ENCODE peak calls at places on chromosome 1, in ten cellular contexts. One of them, this sample, is unnamed.

GRCh38 chr1:163056832-163057231 is 12.3 kb upstream of the RGS4 start:
- DNase-seq in HepG2: no peak
- DNase-seq in stomach: no peak
- DNase-seq in body of pancreas: no peak
- DNase-seq in spleen: no peak
- DNase-seq in adrenal gland: no peak
- DNase-seq in ovary: no peak
- DNase-seq in transverse colon: no peak
- DNase-seq in HCT116: no peak
- DNase-seq in heart left ventricle: no peak
- DNase-seq in this sample: no peak

GRCh38 chr1:195562074-195562473 is 1046.2 kb downstream of the KCNT2 start:
- DNase-seq in HepG2: no peak
- DNase-seq in stomach: no peak
- DNase-seq in body of pancreas: no peak
- DNase-seq in spleen: no peak
- DNase-seq in adrenal gland: no peak
- DNase-seq in ovary: no peak
- DNase-seq in transverse colon: no peak
- DNase-seq in HCT116: no peak
- DNase-seq in heart left ventricle: no peak
- DNase-seq in this sample: no peak

GRCh38 chr1:24878775-24879742 is 51.0 kb downstream of the RUNX3 start:
- DNase-seq in HepG2: peak; percentile 51
- DNase-seq in stomach: peak; percentile 19
- DNase-seq in body of pancreas: no peak
- DNase-seq in spleen: no peak
- DNase-seq in adrenal gland: no peak
- DNase-seq in ovary: no peak
- DNase-seq in transverse colon: no peak
- DNase-seq in HCT116: no peak
- DNase-seq in heart left ventricle: no peak
- DNase-seq in this sample: no peak

GRCh38 chr1:54834007-54834541 is 33.0 kb upstream of the TTC22 start:
- DNase-seq in HepG2: no peak
- DNase-seq in stomach: no peak
- DNase-seq in body of pancreas: no peak
- DNase-seq in spleen: no peak
- DNase-seq in adrenal gland: no peak
- DNase-seq in ovary: no peak
- DNase-seq in transverse colon: no peak
- DNase-seq in HCT116: no peak
- DNase-seq in heart left ventricle: no peak
- DNase-seq in this sample: no peak

GRCh38 chr1:186099362-186100064 is 275.5 kb downstream of the TPR start:
- DNase-seq in HepG2: no peak
- DNase-seq in stomach: no peak
- DNase-seq in body of pancreas: no peak
- DNase-seq in spleen: no peak
- DNase-seq in adrenal gland: no peak
- DNase-seq in ovary: no peak
- DNase-seq in transverse colon: no peak
- DNase-seq in HCT116: no peak
- DNase-seq in heart left ventricle: no peak
- DNase-seq in this sample: no peak

GRCh38 chr1:178607718-178608408 is 95.0 kb downstream of the TEX35 start:
- DNase-seq in HepG2: no peak
- DNase-seq in stomach: no peak
- DNase-seq in body of pancreas: no peak
- DNase-seq in spleen: no peak
- DNase-seq in adrenal gland: no peak
- DNase-seq in ovary: no peak
- DNase-seq in transverse colon: no peak
- DNase-seq in HCT116: no peak
- DNase-seq in heart left ventricle: no peak
- DNase-seq in this sample: no peak

GRCh38 chr1:224497714-224498573 is 63.3 kb upstream of the WDR26 start:
- DNase-seq in HepG2: no peak
- DNase-seq in stomach: peak; percentile 36
- DNase-seq in body of pancreas: peak; percentile 38
- DNase-seq in spleen: no peak
- DNase-seq in adrenal gland: peak; percentile 54
- DNase-seq in ovary: no peak
- DNase-seq in transverse colon: no peak
- DNase-seq in HCT116: no peak
- DNase-seq in heart left ventricle: peak; percentile 49
- DNase-seq in this sample: peak; percentile 57

GRCh38 chr1:3674100-3675094 is 22.1 kb downstream of the TP73 start:
- DNase-seq in HepG2: no peak
- DNase-seq in stomach: no peak
- DNase-seq in body of pancreas: peak; percentile 55
- DNase-seq in spleen: peak; percentile 76
- DNase-seq in adrenal gland: no peak
- DNase-seq in ovary: no peak
- DNase-seq in transverse colon: no peak
- DNase-seq in HCT116: no peak
- DNase-seq in heart left ventricle: no peak
- DNase-seq in this sample: no peak

GRCh38 chr1:45299981-45300668 is 26.6 kb upstream of the HPDL start:
- DNase-seq in HepG2: peak; percentile 80
- DNase-seq in stomach: peak; percentile 43
- DNase-seq in body of pancreas: peak; percentile 61
- DNase-seq in spleen: no peak
- DNase-seq in adrenal gland: peak; percentile 69
- DNase-seq in ovary: peak; percentile 49
- DNase-seq in transverse colon: peak; percentile 31
- DNase-seq in HCT116: peak; percentile 51
- DNase-seq in heart left ventricle: no peak
- DNase-seq in this sample: peak; percentile 42

GRCh38 chr1:228488107-228488817 is 1.1 kb downstream of the RNF187 start:
- DNase-seq in HepG2: no peak
- DNase-seq in stomach: no peak
- DNase-seq in body of pancreas: no peak
- DNase-seq in spleen: peak; percentile 82
- DNase-seq in adrenal gland: no peak
- DNase-seq in ovary: peak; percentile 55
- DNase-seq in transverse colon: no peak
- DNase-seq in HCT116: no peak
- DNase-seq in heart left ventricle: no peak
- DNase-seq in this sample: no peak

GRCh38 chr1:201436461-201436860 is 14.9 kb upstream of the TNNI1 start:
- DNase-seq in HepG2: peak; percentile 36
- DNase-seq in stomach: no peak
- DNase-seq in body of pancreas: no peak
- DNase-seq in spleen: no peak
- DNase-seq in adrenal gland: no peak
- DNase-seq in ovary: no peak
- DNase-seq in transverse colon: no peak
- DNase-seq in HCT116: peak; percentile 56
- DNase-seq in heart left ventricle: no peak
- DNase-seq in this sample: no peak

GRCh38 chr1:8816831-8817412 is 518 bp downstream of the RERE start:
- DNase-seq in HepG2: no peak
- DNase-seq in stomach: peak; percentile 27
- DNase-seq in body of pancreas: peak; percentile 20
- DNase-seq in spleen: peak; percentile 86
- DNase-seq in adrenal gland: peak; percentile 39
- DNase-seq in ovary: peak; percentile 58
- DNase-seq in transverse colon: peak; percentile 42
- DNase-seq in HCT116: no peak
- DNase-seq in heart left ventricle: peak; percentile 38
- DNase-seq in this sample: no peak
- TF ChIP-seq POLR2A in HepG2: no peak
- TF ChIP-seq POLR2A in stomach: no peak
- TF ChIP-seq POLR2A in body of pancreas: no peak
- TF ChIP-seq POLR2A in spleen: no peak
- TF ChIP-seq POLR2A in adrenal gland: no peak
- TF ChIP-seq POLR2A in ovary: no peak
- TF ChIP-seq POLR2A in transverse colon: no peak
- TF ChIP-seq POLR2A in HCT116: no peak
- TF ChIP-seq POLR2A in heart left ventricle: no peak
- TF ChIP-seq POLR2A in this sample: no peak

DNA sequence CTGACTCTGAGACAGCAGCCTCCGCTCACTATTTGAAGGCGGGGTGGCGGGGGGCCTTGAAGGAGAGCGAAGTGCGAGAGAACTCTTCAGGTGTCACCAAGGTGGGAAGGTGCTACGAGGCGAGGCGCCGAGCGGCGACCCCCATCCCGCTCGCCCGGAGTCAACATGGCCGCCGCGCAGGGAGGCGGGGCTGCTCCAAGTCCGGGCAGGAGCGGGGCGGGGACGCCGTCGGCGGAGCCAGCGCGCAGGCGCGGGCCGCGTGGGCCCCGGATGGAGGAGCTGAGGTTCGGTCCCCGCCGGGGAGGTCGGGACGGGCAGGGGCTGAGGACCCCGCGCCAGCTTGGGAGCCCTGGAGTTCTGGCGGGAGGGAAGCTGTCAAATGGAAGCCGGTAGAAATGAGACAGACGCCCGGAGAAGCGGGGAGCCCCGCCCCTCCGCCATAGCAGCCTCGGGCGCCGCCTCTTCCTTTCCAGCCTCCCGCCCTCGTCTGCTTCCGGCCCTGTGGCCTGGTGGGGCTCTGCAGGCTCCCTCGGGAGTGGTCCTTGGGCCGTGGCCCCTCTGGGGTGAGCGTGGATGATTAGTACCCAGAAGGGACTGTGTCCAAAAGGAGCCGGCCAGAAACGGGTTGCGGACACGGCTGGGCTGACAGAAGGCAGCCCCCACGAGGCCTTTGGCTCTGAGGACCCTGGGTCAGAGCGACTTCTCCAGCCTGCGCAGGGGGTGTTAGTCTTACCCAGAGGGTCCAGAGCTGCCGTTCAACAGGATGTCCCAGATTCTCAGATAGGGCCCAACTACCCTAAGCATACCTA is at the start of gene PIGV:
- DNase-seq in HepG2: peak; percentile 64
- DNase-seq in stomach: peak; percentile 89
- DNase-seq in body of pancreas: peak; percentile 87
- DNase-seq in spleen: peak; percentile 97
- DNase-seq in adrenal gland: peak; percentile 90
- DNase-seq in ovary: peak; percentile 94
- DNase-seq in transverse colon: peak; percentile 90
- DNase-seq in HCT116: peak; percentile 55
- DNase-seq in heart left ventricle: peak; percentile 90
- DNase-seq in this sample: no peak
- TF ChIP-seq POLR2A in HepG2: peak; percentile 52
- TF ChIP-seq POLR2A in stomach: peak; percentile 50
- TF ChIP-seq POLR2A in body of pancreas: peak; percentile 83
- TF ChIP-seq POLR2A in spleen: no peak
- TF ChIP-seq POLR2A in adrenal gland: peak; percentile 47
- TF ChIP-seq POLR2A in ovary: peak; percentile 84
- TF ChIP-seq POLR2A in transverse colon: peak; percentile 81
- TF ChIP-seq POLR2A in HCT116: no peak
- TF ChIP-seq POLR2A in heart left ventricle: no peak
- TF ChIP-seq POLR2A in this sample: peak; percentile 15

DNA sequence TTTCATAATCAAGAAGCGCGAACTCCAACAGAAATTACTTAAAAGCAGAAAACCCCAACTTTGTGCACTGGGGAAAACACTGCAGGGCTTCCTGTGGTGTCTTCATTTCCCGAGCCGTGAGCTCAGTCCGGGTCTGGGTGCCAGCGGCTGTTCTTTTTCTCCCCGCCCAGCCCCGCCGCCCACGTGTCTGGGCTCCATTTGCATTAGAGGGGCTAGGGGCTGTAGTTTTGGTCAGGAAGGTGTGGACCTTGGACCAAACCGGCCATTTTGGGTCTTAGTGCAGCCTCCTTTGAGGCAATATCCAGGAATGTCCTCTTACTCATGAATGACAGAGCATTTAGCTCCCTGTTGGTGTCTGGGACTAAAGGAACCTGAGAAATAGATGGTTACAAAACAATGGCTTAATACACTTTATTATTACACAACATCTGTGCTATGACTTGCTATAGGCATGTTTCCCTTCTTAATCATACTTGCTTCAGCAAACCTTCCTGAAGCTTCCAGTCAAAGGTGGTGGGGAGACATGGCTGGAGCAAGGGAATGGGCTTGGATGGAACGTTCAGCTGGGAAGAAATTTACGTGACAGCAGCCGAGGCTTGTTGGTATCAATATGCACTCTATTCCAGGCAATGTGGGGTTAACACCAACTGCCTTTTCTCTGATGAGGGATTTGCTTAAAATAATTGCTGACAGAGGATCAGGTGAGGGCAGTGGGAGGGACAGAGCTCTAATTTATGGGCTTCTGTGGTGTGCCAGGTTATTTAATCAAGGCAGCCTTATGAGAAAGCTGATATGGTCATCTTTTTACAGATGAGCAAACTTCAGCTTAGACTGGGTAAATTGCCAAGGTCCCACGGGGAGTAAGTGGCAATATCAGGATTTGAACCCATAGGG is 1.1 kb downstream of the AGTRAP start:
- DNase-seq in HepG2: peak; percentile 65
- DNase-seq in stomach: peak; percentile 55
- DNase-seq in body of pancreas: peak; percentile 64
- DNase-seq in spleen: peak; percentile 88
- DNase-seq in adrenal gland: peak; percentile 55
- DNase-seq in ovary: peak; percentile 64
- DNase-seq in transverse colon: peak; percentile 47
- DNase-seq in HCT116: no peak
- DNase-seq in heart left ventricle: peak; percentile 80
- DNase-seq in this sample: peak; percentile 26
- TF ChIP-seq POLR2A in HepG2: peak; percentile 23
- TF ChIP-seq POLR2A in stomach: no peak
- TF ChIP-seq POLR2A in body of pancreas: no peak
- TF ChIP-seq POLR2A in spleen: no peak
- TF ChIP-seq POLR2A in adrenal gland: no peak
- TF ChIP-seq POLR2A in ovary: peak; percentile 9
- TF ChIP-seq POLR2A in transverse colon: no peak
- TF ChIP-seq POLR2A in HCT116: no peak
- TF ChIP-seq POLR2A in heart left ventricle: no peak
- TF ChIP-seq POLR2A in this sample: no peak

DNA sequence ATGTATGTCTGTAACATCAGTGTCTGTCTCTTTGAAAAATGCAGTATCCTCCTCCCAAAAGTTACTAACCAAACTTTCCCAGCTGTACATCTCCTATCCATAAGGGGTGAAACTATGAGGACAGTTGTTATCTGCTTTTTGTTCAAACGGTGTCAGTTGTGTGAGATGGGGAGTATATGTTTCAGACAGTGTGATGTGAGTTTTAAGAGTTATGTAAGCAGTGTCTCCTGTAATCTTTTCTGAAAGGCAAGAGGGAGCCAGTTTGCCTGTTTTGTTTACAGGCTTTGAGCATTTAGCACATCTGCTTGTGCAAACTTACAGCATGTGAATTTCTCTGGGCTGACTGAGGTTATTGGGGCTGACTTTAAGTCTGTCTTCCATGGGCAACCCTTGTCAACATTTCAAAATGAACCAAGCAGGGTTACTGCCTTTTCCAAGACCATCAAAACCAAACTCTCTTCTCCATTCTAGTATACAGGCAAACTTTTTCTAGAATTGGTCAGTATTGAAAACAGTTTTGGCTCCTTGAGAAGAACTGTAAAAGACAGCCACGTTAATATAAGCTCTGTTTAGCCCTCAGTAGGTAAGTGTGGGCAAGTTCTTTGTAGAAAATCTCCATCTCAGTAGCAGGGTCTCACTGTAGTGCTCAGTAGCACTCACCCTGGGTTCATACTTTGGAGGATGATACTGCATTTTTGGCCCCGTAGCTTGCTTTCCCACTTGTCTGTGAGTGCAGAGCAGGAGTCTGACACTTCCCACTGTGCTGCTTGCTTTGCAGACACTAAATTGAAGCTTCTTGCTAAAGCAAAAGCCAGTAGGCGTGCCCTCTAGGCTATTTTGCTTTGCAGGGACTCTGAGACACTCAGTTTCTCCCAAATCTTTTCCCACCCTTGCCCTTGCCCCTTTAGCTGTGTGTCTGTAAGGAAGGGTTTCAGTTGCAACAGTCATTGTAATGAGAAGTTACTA is 34.5 kb upstream of the CACYBP start:
- DNase-seq in HepG2: no peak
- DNase-seq in stomach: peak; percentile 32
- DNase-seq in body of pancreas: no peak
- DNase-seq in spleen: no peak
- DNase-seq in adrenal gland: peak; percentile 13
- DNase-seq in ovary: no peak
- DNase-seq in transverse colon: peak; percentile 48
- DNase-seq in HCT116: no peak
- DNase-seq in heart left ventricle: no peak
- DNase-seq in this sample: no peak
- TF ChIP-seq POLR2A in HepG2: no peak
- TF ChIP-seq POLR2A in stomach: no peak
- TF ChIP-seq POLR2A in body of pancreas: no peak
- TF ChIP-seq POLR2A in spleen: no peak
- TF ChIP-seq POLR2A in adrenal gland: no peak
- TF ChIP-seq POLR2A in ovary: no peak
- TF ChIP-seq POLR2A in transverse colon: peak; percentile 44
- TF ChIP-seq POLR2A in HCT116: no peak
- TF ChIP-seq POLR2A in heart left ventricle: no peak
- TF ChIP-seq POLR2A in this sample: no peak

This sample was measured in H54.